ENCODE peak calls at places on chromosomes 6 and 20, in ten cellular contexts. F is upper lobe of right lung; V is tibial artery; X is endothelial cell of umbilical vein; S is left ventricle myocardium inferior; L is CD4-positive, alpha-beta T cell; P is Peyer's patch; G is dorsolateral prefrontal cortex; Q is brain microvascular endothelial cell; A is mammary epithelial cell. Y is an unnamed sample. For H3K27me3, the result is how much of the 10 kb centered on the place peaks cover.

GRCh38 chr6:10403385-10404106 is 11.3 kb downstream of the TFAP2A start:
- DNase-seq in Q (peak), V (no peak), P (no peak), F (no peak), A (peak), X (no peak), S (no peak), G (no peak), L (no peak), Y (peak)

GRCh38 chr20:41145821-41146620 is 8.7 kb downstream of the PLCG1 start:
- DNase-seq in V (no peak), P (no peak), X (peak), G (peak), Q (no peak), F (peak), L (no peak), A (no peak), S (peak), Y (no peak)

GRCh38 chr6:35543459-35544193 is 30.9 kb upstream of the TULP1 start:
- DNase-seq in Q (no peak), S (no peak), X (no peak), L (no peak), P (no peak), G (no peak), F (peak), V (no peak), A (no peak), Y (peak)

GRCh38 chr6:40417031-40417430 is 170.1 kb downstream of the LRFN2 start:
- DNase-seq in V (no peak), P (no peak), Q (no peak), S (peak), F (no peak), L (no peak), A (no peak), G (peak), X (no peak), Y (no peak)

GRCh38 chr6:136547336-136547735 is 2.9 kb downstream of the MAP7 start:
- DNase-seq in L (no peak), P (no peak), G (no peak), S (no peak), V (no peak), X (no peak), A (peak), F (no peak), Q (no peak), Y (peak)

GRCh38 chr6:13831623-13832022 is 17.3 kb upstream of the MCUR1 start:
- DNase-seq in F (no peak), P (no peak), Q (no peak), G (no peak), A (no peak), V (no peak), S (no peak), L (no peak), X (no peak), Y (no peak)

GRCh38 chr6:135451617-135452190 is 45.8 kb downstream of the AHI1 start:
- DNase-seq in F (no peak), X (peak), A (peak), S (no peak), V (no peak), L (no peak), Q (no peak), G (no peak), P (no peak), Y (peak)

GRCh38 chr6:158698876-158699440 is 49.1 kb downstream of the SYTL3 start:
- DNase-seq in X (no peak), Q (no peak), S (no peak), A (no peak), V (no peak), F (peak), L (no peak), P (no peak), G (no peak), Y (no peak)

GRCh38 chr6:1724616-1725015 is 114.9 kb downstream of the FOXC1 start:
- DNase-seq in X (peak), L (no peak), A (peak), S (peak), G (no peak), Q (no peak), F (no peak), V (no peak), P (peak), Y (peak)

GRCh38 chr6:121620002-121620740 is 184.7 kb downstream of the GJA1 start:
- DNase-seq in P (no peak), G (no peak), L (no peak), Q (no peak), S (no peak), F (no peak), V (no peak), A (no peak), X (no peak), Y (no peak)

GRCh38 chr6:167098825-167099225 is 24.1 kb upstream of the CCR6 start:
- DNase-seq in Q (no peak), A (no peak), L (no peak), F (no peak), P (no peak), X (no peak), V (no peak), S (no peak), G (no peak), Y (no peak)

GRCh38 chr20:57480444-57481152 is 44.3 kb downstream of the CTCFL start:
- DNase-seq in L (no peak), A (no peak), Q (no peak), V (no peak), P (no peak), S (no peak), X (no peak), G (no peak), F (peak), Y (no peak)

GRCh38 chr20:20371133-20371532 is 3.2 kb downstream of the INSM1 start:
- DNase-seq in V (no peak), L (no peak), F (no peak), X (no peak), Q (no peak), P (no peak), S (no peak), A (no peak), G (no peak), Y (no peak)
- H3K27me3 ChIP-seq in V (half or more), L (half or more), F (half or more), X (half or more), Q (half or more), P (under half), S (half or more), A (under half), G (under half), Y (under half)

GRCh38 chr20:31440012-31440659 is at the start of gene DEFB123:
- DNase-seq in S (no peak), A (no peak), P (no peak), G (no peak), Q (no peak), F (no peak), L (no peak), X (no peak), V (no peak), Y (no peak)
- TF ChIP-seq CTCF in S (no peak), A (peak), P (no peak), G (no peak), Q (peak), F (no peak), L (no peak), X (peak), V (no peak), Y (no peak)

DNA sequence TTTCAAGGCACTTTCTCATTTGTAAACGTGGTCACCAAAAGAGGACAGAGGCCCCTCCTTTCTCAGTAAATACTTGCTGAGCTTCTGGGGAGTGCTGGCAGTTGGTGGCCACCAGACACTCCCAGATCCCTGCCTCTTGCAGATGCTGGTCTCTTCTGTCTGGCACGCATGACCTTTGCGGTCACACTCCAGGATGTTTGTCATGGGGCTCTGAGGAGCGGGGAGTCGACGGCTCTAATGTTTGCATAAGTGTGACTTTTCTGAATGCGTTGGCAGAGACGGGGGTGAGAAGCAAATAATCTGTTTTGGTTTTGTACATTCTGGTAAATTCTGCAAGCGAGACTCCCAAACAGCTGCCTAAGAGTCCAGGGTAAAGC is 101.2 kb downstream of the YTHDF1 start:
- DNase-seq in L (no peak), S (no peak), A (no peak), F (no peak), G (no peak), X (no peak), Q (no peak), V (no peak), P (no peak), Y (no peak)
- H3K27me3 ChIP-seq in L (under half), S (half or more), A (under half), F (under half), G (under half), X (under half), Q (under half), V (half or more), P (under half), Y (under half)

GRCh38 chr20:32661820-32662528 is 11.8 kb downstream of the C20orf203 start:
- DNase-seq in S (no peak), F (no peak), A (no peak), L (no peak), V (no peak), X (no peak), G (no peak), Q (no peak), P (no peak), Y (no peak)
- TF ChIP-seq CTCF in S (no peak), F (no peak), A (no peak), L (no peak), V (no peak), X (no peak), G (no peak), Q (peak), P (no peak), Y (no peak)

GRCh38 chr20:59404749-59405148 is 104.3 kb downstream of the EDN3 start:
- DNase-seq in V (no peak), S (no peak), L (no peak), P (no peak), G (no peak), X (no peak), Q (no peak), F (no peak), A (no peak), Y (no peak)

GRCh38 chr20:59406446-59406845 is 106.0 kb downstream of the EDN3 start:
- DNase-seq in V (no peak), P (no peak), A (no peak), F (no peak), X (no peak), G (no peak), Q (no peak), S (peak), L (no peak), Y (no peak)

GRCh38 chr20:59403962-59404314 is 103.5 kb downstream of the EDN3 start:
- DNase-seq in V (no peak), Q (no peak), A (no peak), F (no peak), L (no peak), P (no peak), S (no peak), X (no peak), G (no peak), Y (no peak)

GRCh38 chr20:59405226-59405815 is 104.9 kb downstream of the EDN3 start:
- DNase-seq in S (no peak), V (no peak), F (no peak), G (no peak), L (no peak), A (no peak), P (no peak), Q (no peak), X (no peak), Y (no peak)

GRCh38 chr20:59405819-59406218 is 105.4 kb downstream of the EDN3 start:
- DNase-seq in P (no peak), G (no peak), L (no peak), X (no peak), F (no peak), Q (no peak), S (no peak), A (no peak), V (no peak), Y (no peak)
- H3K27me3 ChIP-seq in P (under half), G (half or more), L (under half), X (under half), F (half or more), Q (under half), S (half or more), A (under half), V (half or more), Y (under half)

GRCh38 chr20:47678130-47678453 is 107.2 kb downstream of the SULF2 start:
- DNase-seq in G (no peak), X (no peak), A (no peak), V (no peak), Q (no peak), P (no peak), F (no peak), L (no peak), S (no peak), Y (no peak)
- TF ChIP-seq CTCF in G (no peak), X (no peak), A (no peak), V (no peak), Q (no peak), P (no peak), F (no peak), L (peak), S (no peak), Y (no peak)

Y was measured in bronchial epithelial cell.